ENCODE peak calls at places on chromosomes 7 and 10, in seven cellular contexts. N is K562, K is AG04450, A is mucosa of descending colon, H is GM12865, J is psoas muscle, I is GM23338. V is an unnamed sample.

GRCh38 chr10:16986406-16987128 is 143.0 kb downstream of the CUBN start:
- DNase-seq in I (no peak), J (no peak), N (no peak), H (no peak), K (peak; percentile 67), A (no peak), V (no peak)

GRCh38 chr10:34813626-34814227 is 1.4 kb downstream of the PARD3 start:
- DNase-seq in A (no peak), H (no peak), I (no peak), N (no peak), K (no peak), J (peak; percentile 27), V (no peak)

GRCh38 chr10:24484771-24485170 is 238.9 kb downstream of the ARHGAP21 start:
- DNase-seq in H (no peak), K (no peak), N (no peak), A (no peak), J (no peak), I (no peak), V (no peak)

GRCh38 chr7:41029072-41029492 is 673.8 kb downstream of the INHBA start:
- DNase-seq in I (no peak), K (peak; percentile 86), J (no peak), A (no peak), N (no peak), H (no peak), V (no peak)

GRCh38 chr7:12423355-12423994 is 19.8 kb upstream of the VWDE start:
- DNase-seq in K (no peak), J (no peak), A (no peak), I (peak; percentile 20), N (no peak), H (no peak), V (no peak)

GRCh38 chr7:127907638-127908040 is 123.6 kb downstream of the LRRC4 start:
- DNase-seq in K (peak; percentile 59), H (no peak), N (peak; percentile 37), J (no peak), A (no peak), I (no peak), V (no peak)

GRCh38 chr10:101848408-101848807 is 4.8 kb upstream of the KCNIP2 start:
- DNase-seq in K (no peak), A (no peak), J (no peak), I (no peak), H (no peak), N (no peak), V (no peak)

GRCh38 chr7:159328096-159328495 is 183.4 kb upstream of the VIPR2 start:
- DNase-seq in K (no peak), H (no peak), J (no peak), N (no peak), A (no peak), I (no peak), V (no peak)

GRCh38 chr10:68553138-68553537 is 7.0 kb upstream of the TET1 start:
- DNase-seq in J (no peak), H (no peak), I (peak; percentile 86), K (no peak), N (no peak), A (no peak), V (no peak)

GRCh38 chr10:123689880-123690279 is 23.7 kb downstream of the GPR26 start:
- DNase-seq in A (no peak), I (no peak), K (no peak), N (no peak), J (no peak), H (no peak), V (no peak)

GRCh38 chr10:123685260-123685659 is 19.1 kb downstream of the GPR26 start:
- DNase-seq in N (no peak), J (no peak), K (no peak), H (no peak), A (no peak), I (no peak), V (no peak)

GRCh38 chr10:123683865-123684264 is 17.7 kb downstream of the GPR26 start:
- DNase-seq in I (no peak), A (no peak), N (no peak), K (no peak), J (no peak), H (no peak), V (no peak)

GRCh38 chr10:123683459-123683858 is 17.3 kb downstream of the GPR26 start:
- DNase-seq in I (no peak), H (no peak), A (no peak), J (no peak), N (no peak), K (no peak), V (no peak)

GRCh38 chr10:123687758-123688157 is 21.6 kb downstream of the GPR26 start:
- DNase-seq in J (no peak), I (peak; percentile 52), N (peak; percentile 8), A (no peak), H (no peak), K (no peak), V (no peak)
- TF ChIP-seq CTCF in J (no peak), I (peak; percentile 69), N (no peak), A (no peak), H (no peak), K (no peak), V (no peak)

DNA sequence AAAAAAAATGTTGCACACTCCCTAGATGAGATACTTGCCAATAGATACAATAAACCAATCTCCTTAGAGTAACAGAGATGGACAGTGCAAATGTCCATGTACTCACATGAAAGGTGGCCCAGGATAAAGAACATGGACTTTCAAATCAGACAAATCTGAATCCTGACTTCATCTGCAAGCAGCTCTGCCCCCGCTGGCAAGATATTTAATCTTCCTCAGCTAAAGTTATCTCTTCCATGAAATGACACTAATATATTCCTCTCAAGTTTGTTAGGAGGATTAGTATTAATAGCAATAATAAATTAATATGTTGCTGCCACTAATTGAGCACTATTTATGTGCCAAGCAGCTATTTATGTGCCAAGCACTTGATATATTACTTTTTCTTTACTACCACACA is 148.6 kb upstream of the YAE1 start:
- DNase-seq in K (no peak), I (no peak), J (no peak), H (no peak), N (no peak), A (no peak), V (no peak)
- TF ChIP-seq CTCF in K (no peak), I (peak; percentile 14), J (no peak), H (no peak), N (no peak), A (no peak), V (no peak)

GRCh38 chr10:96719850-96720421 is 378 bp downstream of the PIK3AP1 start:
- DNase-seq in H (peak; percentile 88), I (peak; percentile 89), K (no peak), J (peak; percentile 45), A (peak; percentile 86), N (peak; percentile 58), V (peak; percentile 94)

GRCh38 chr10:96718304-96718990 is 1.9 kb downstream of the PIK3AP1 start:
- DNase-seq in A (no peak), J (no peak), I (no peak), H (no peak), K (no peak), N (peak; percentile 27), V (no peak)

GRCh38 chr10:96719205-96719604 is 1.1 kb downstream of the PIK3AP1 start:
- DNase-seq in N (no peak), A (no peak), H (no peak), J (no peak), I (no peak), K (no peak), V (no peak)

GRCh38 chr10:96720422-96721206 is at the start of gene PIK3AP1:
- DNase-seq in A (peak; percentile 88), I (peak; percentile 75), J (peak; percentile 54), H (peak; percentile 81), K (no peak), N (peak; percentile 48), V (peak; percentile 98)

DNA sequence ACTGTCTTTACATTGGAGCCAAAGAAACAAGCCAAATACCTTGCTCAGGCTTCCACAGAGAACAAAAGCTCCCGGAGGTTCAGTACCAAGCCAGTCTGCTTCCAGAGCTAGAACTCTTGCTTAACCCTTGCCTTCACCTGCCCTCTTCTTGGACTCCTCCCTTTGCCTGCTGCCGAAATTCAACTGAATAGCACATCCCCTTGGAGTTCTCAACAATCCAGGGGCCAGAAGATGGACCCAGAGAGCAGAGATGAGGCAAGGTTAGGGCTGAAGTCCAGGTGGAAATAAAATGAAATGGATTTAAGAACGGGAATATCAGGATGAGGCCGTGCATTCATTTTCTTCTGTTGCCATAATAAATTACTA is 876 bp upstream of the PIK3AP1 start:
- DNase-seq in N (no peak), A (no peak), K (no peak), J (no peak), I (peak; percentile 52), H (no peak), V (no peak)
- TF ChIP-seq CTCF in N (no peak), A (no peak), K (no peak), J (no peak), I (peak; percentile 59), H (no peak), V (no peak)

GRCh38 chr7:88310950-88311674 is 4.4 kb upstream of the STEAP4 start:
- DNase-seq in N (peak; percentile 10), A (no peak), H (no peak), I (no peak), K (no peak), J (no peak), V (no peak)
- TF ChIP-seq CTCF in N (no peak), A (no peak), H (no peak), I (no peak), K (no peak), J (no peak), V (no peak)

GRCh38 chr7:96527133-96527827 is 182.4 kb downstream of the SEM1 start:
- DNase-seq in K (no peak), N (no peak), J (no peak), I (no peak), A (no peak), H (no peak), V (no peak)
- TF ChIP-seq CTCF in K (no peak), N (no peak), J (no peak), I (no peak), A (no peak), H (no peak), V (no peak)

GRCh38 chr10:125521721-125522680 is 161.0 kb downstream of the TEX36 start:
- DNase-seq in N (peak; percentile 52), K (no peak), H (peak; percentile 44), A (no peak), I (peak; percentile 88), J (no peak), V (no peak)
- TF ChIP-seq CTCF in N (peak; percentile 70), K (peak; percentile 66), H (peak; percentile 78), A (peak; percentile 24), I (peak; percentile 79), J (peak; percentile 29), V (peak; percentile 32)

DNA sequence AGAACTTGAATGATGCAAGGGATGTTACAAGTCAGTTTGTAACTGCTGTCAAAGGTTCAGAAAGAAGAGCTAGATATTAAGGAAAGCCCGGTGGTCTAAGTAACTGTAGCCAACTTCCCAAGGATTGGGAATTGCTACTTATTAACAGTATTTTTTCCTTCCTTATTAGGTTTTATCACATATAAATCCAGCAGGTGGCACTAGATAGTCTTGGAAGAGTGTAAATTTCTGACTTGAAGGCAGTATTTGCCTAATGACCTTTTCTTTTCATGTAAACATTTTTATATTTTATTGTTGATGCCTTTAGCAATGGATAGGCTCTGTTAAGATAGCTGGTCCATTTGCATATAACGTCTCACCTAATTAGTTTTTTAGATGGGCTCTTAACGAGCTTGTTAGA is 51.2 kb downstream of the ANLN start:
- DNase-seq in K (no peak), I (peak; percentile 59), J (no peak), A (no peak), N (no peak), H (no peak), V (no peak)
- TF ChIP-seq CTCF in K (peak; percentile 57), I (no peak), J (peak; percentile 33), A (no peak), N (peak; percentile 19), H (no peak), V (peak; percentile 49)

V was measured in left lung.